ENCODE peak calls at places on chromosome 10, in four cellular contexts. W is upper lobe of right lung, E is GM23248, T is thoracic aorta. Q is an unnamed sample.

GRCh38 chr10:104077282-104078151 is 8.2 kb downstream of the COL17A1 start:
- DNase-seq in E (no peak), T (no peak), W (no peak), Q (no peak)

GRCh38 chr10:55223352-55223751 is 422.3 kb upstream of the PCDH15 start:
- DNase-seq in W (no peak), T (no peak), E (no peak), Q (no peak)

GRCh38 chr10:102009801-102010425 is 46.1 kb downstream of the ARMH3 start:
- DNase-seq in W (no peak), E (peak; percentile 95), T (peak; percentile 11), Q (no peak)

GRCh38 chr10:87675396-87676376 is 16.0 kb downstream of the PAPSS2 start:
- DNase-seq in E (peak; percentile 47), W (no peak), T (no peak), Q (no peak)

GRCh38 chr10:112898540-112899395 is 51.3 kb upstream of the TCF7L2 start:
- DNase-seq in T (no peak), E (peak; percentile 60), W (no peak), Q (peak; percentile 75)

GRCh38 chr10:114544045-114544659 is 113.9 kb downstream of the ABLIM1 start:
- DNase-seq in E (no peak), T (no peak), W (no peak), Q (peak; percentile 82)

GRCh38 chr10:77156406-77156879 is 481.2 kb downstream of the KCNMA1 start:
- DNase-seq in E (peak; percentile 80), T (no peak), W (no peak), Q (no peak)

GRCh38 chr10:71539564-71540118 is 142.9 kb downstream of the CDH23 start:
- DNase-seq in E (no peak), W (no peak), T (no peak), Q (no peak)

GRCh38 chr10:61923210-61924024 is 21.9 kb downstream of the ARID5B start:
- DNase-seq in W (no peak), T (no peak), E (peak; percentile 73), Q (no peak)

GRCh38 chr10:88831709-88832108 is 19.9 kb downstream of the ANKRD22 start:
- DNase-seq in E (no peak), W (no peak), T (no peak), Q (no peak)

GRCh38 chr10:33653584-33654367 is 319.3 kb upstream of the NRP1 start:
- DNase-seq in W (no peak), T (no peak), E (peak; percentile 85), Q (no peak)

GRCh38 chr10:99855479-99856071 is 73.1 kb downstream of the ABCC2 start:
- DNase-seq in W (no peak), T (no peak), E (no peak), Q (no peak)

GRCh38 chr10:17214991-17215781 is 12.9 kb upstream of the VIM start:
- DNase-seq in E (peak; percentile 98), W (no peak), T (no peak), Q (no peak)

GRCh38 chr10:110762849-110763211 is 108.9 kb upstream of the PDCD4 start:
- DNase-seq in W (no peak), E (no peak), T (no peak), Q (no peak)

GRCh38 chr10:107561136-107561650 is 396.7 kb upstream of the SORCS1 start:
- DNase-seq in E (peak; percentile 68), W (no peak), T (no peak), Q (no peak)

GRCh38 chr10:84715911-84716310 is 387.5 kb downstream of the CCSER2 start:
- DNase-seq in T (no peak), W (no peak), E (peak; percentile 35), Q (no peak)

GRCh38 chr10:64090865-64091264 is 569.7 kb downstream of the REEP3 start:
- DNase-seq in W (no peak), T (no peak), E (no peak), Q (no peak)

GRCh38 chr10:97874332-97874731 is 24.7 kb downstream of the GOLGA7B start:
- DNase-seq in T (no peak), E (no peak), W (no peak), Q (no peak)

GRCh38 chr10:43931308-43931930 is 282.7 kb upstream of the ZNF32 start:
- DNase-seq in E (peak; percentile 92), T (no peak), W (no peak), Q (no peak)

GRCh38 chr10:103333934-103334520 is 16.9 kb downstream of the PCGF6 start:
- DNase-seq in E (peak; percentile 55), T (no peak), W (no peak), Q (no peak)

GRCh38 chr10:132600416-132600815 is 62.8 kb downstream of the INPP5A start:
- DNase-seq in W (no peak), T (no peak), E (no peak), Q (no peak)
- H3K4me1 ChIP-seq in W (peaks cover under 1% of the 10 kb centered on the region), T (peaks cover 56% of the 10 kb centered on the region), E (no peaks in the 10 kb centered on the region), Q (no peaks in the 10 kb centered on the region)

GRCh38 chr10:58017719-58018367 is 249.9 kb downstream of the IPMK start:
- DNase-seq in W (no peak), T (no peak), E (peak; percentile 92), Q (no peak)

GRCh38 chr10:58016614-58017013 is 251.1 kb downstream of the IPMK start:
- DNase-seq in W (no peak), E (no peak), T (no peak), Q (no peak)

GRCh38 chr10:58010076-58010475 is 257.6 kb downstream of the IPMK start:
- DNase-seq in W (no peak), E (no peak), T (no peak), Q (no peak)

GRCh38 chr10:58013406-58013805 is 254.3 kb downstream of the IPMK start:
- DNase-seq in W (no peak), E (no peak), T (no peak), Q (no peak)

GRCh38 chr10:58014436-58014835 is 253.3 kb downstream of the IPMK start:
- DNase-seq in T (no peak), W (no peak), E (no peak), Q (no peak)
- H3K4me1 ChIP-seq in T (no peaks in the 10 kb centered on the region), W (no peaks in the 10 kb centered on the region), E (peaks cover 33% of the 10 kb centered on the region), Q (no peaks in the 10 kb centered on the region)

GRCh38 chr10:79156334-79157274 is 87.8 kb downstream of the ZMIZ1 start:
- DNase-seq in W (no peak), T (no peak), E (no peak), Q (no peak)
- H3K4me1 ChIP-seq in W (peaks cover 77% of the 10 kb centered on the region), T (peaks cover 100% of the 10 kb centered on the region), E (peaks cover 75% of the 10 kb centered on the region), Q (peaks cover 59% of the 10 kb centered on the region)

DNA sequence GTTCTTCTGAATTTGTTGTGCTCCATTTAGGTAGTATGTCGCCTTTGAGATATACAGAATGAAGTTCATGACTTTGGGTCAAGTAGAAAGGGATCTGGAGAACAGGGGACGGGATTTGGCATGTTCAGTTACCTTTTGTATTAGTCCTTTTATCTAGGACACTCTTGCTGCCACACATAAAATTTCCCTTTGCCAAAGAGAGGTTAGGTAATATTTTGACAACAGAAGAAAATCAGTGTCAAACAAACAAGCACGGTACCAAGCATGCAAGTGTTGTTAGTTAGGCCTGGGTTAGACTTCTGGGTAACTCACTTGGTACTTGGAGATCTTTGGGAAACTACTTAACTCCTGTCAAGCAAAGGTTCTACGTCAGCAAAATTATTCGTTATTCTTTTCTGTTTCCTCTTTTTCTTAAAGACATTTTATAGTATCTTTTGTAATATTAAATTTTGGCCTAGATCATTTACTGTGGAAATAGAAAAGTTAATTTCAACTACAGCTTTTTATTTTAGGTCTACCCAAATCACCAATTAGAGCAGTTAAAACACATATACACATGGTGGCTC is 116.7 kb downstream of the PLXDC2 start:
- DNase-seq in E (no peak), W (no peak), T (no peak), Q (no peak)
- H3K4me1 ChIP-seq in E (peaks cover 9% of the 10 kb centered on the region), W (peaks cover 33% of the 10 kb centered on the region), T (peaks cover 52% of the 10 kb centered on the region), Q (peaks cover 7% of the 10 kb centered on the region)

DNA sequence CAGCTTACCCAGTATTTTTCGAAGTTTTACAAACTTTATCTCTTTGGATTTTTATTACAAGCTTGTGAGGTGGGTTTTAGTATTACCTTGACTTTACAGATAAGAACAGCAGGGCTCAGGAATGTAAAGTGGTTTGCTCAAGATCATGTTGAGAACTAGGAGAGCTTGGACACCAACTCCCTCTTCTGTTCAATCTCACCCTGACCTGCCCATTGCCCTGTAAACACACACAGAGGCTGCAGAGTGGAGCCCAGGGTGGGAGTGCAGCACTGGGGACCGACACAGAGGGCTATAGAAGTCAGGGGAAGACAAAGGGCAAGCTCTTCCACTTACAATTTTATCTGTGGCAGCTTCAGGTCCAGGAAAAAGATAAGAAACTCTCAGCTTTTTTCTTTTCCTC is 4.6 kb upstream of the TSPAN14 start:
- DNase-seq in T (no peak), E (no peak), W (no peak), Q (no peak)
- H3K4me1 ChIP-seq in T (peaks cover 7% of the 10 kb centered on the region), E (no peaks in the 10 kb centered on the region), W (peaks cover 15% of the 10 kb centered on the region), Q (peaks cover 11% of the 10 kb centered on the region)

GRCh38 chr10:93437000-93437945 is 44.9 kb downstream of the MYOF start:
- DNase-seq in T (peak; percentile 81), E (peak; percentile 99), W (peak; percentile 82), Q (peak; percentile 92)

GRCh38 chr10:93436577-93436976 is 45.6 kb downstream of the MYOF start:
- DNase-seq in W (no peak), T (peak; percentile 56), E (peak; percentile 97), Q (no peak)

GRCh38 chr10:93435621-93436385 is 46.3 kb downstream of the MYOF start:
- DNase-seq in W (no peak), E (peak; percentile 55), T (no peak), Q (no peak)

GRCh38 chr10:93438796-93439253 is 43.3 kb downstream of the MYOF start:
- DNase-seq in W (peak; percentile 76), E (no peak), T (no peak), Q (peak; percentile 84)

DNA sequence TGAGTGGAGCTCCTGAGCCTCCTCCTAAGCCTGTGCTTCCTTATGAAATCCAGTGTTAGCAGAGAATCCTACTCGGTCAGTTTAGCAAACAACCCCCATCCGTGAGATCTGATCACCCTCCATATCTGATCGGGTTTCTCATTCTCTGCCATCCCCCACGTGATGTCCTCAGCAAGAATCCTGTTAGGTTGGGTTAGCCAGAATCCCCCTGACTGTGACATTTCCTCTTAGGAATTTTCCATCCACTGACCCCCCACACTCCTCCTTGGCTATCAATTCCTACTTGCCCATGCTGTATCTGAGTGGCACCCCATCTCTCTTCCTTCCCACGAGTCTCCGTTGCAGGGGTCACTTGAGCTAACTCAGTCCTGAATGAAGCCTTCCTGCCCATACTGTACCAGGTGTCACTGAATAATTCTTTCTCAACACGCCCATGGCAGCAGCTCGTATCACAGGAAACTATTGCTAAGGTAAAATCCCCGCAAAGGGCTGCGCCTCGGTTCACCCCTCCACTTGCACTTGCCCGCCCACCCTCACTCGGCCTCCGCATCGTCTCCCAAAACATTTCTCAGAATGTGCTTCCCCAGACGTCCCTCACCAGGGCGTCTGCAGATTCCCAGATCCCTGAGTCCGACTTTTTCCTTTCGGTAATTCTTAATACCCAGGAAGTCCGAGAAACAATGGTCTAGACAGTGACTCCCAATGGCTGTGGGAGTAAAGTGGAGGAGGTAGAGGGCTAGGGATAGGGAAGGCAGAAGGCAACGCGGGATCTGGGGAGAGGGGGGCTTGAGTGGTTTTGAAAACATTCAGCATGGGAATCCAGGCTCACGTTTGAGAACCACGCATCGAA is 44.0 kb downstream of the MYOF start:
- DNase-seq in T (no peak), E (peak; percentile 74), W (no peak), Q (no peak)
- H3K4me1 ChIP-seq in T (peaks cover 92% of the 10 kb centered on the region), E (peaks cover 72% of the 10 kb centered on the region), W (peaks cover 91% of the 10 kb centered on the region), Q (peaks cover 45% of the 10 kb centered on the region)

DNA sequence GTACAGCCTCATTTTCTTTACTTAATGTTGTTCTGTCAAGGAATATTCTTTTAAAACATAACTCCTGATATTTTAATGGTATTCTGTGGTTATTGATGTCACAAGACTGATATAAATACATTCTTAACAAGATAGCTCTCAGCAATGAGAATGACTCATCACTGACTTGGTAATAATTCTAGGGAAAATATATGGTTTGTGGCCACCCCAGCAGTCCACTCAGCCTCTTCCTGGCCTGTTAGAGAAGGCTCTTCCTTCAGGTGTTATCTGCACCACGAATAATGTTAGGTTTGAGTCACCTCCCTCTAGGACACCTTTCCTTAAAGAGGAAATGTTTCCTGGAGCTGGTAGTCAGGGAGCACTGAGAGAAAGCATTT is 163.3 kb downstream of the SVIL start:
- DNase-seq in E (peak; percentile 90), W (no peak), T (no peak), Q (no peak)
- H3K4me1 ChIP-seq in E (peaks cover 16% of the 10 kb centered on the region), W (no peaks in the 10 kb centered on the region), T (peaks cover 66% of the 10 kb centered on the region), Q (peaks cover 9% of the 10 kb centered on the region)

GRCh38 chr10:122130474-122131110 is 140.5 kb upstream of the BTBD16 start:
- DNase-seq in E (no peak), T (no peak), W (no peak), Q (no peak)
- H3K4me1 ChIP-seq in E (peaks cover 18% of the 10 kb centered on the region), T (peaks cover 59% of the 10 kb centered on the region), W (peaks cover 13% of the 10 kb centered on the region), Q (no peaks in the 10 kb centered on the region)

Q was measured in kidney.